ENCODE peak calls at places on chromosomes 2 and 18, in nine cellular contexts. F is T-helper 9 cell; X is stimulated activated CD8-positive, alpha-beta memory T cell treated with anti-CD3 and anti-CD28 coated beads, Interleukin-15, amount 100 ng/mL, for 4 hours; E is body of pancreas; H is activated CD4-positive, alpha-beta T cell treated with anti-CD3 and anti-CD28 coated beads, Interleukin-2, amount 10 ng/mL, durations not matched to agents 24 days and 14 days; U is GM12892; P is NCI-H2171 treated with DMSO at 0.1 percent for 48 hours; W is NCI-H510A treated with DMSO at 0.1 percent for 48 hours; M is NCI-H1436. O is an unnamed sample.
A peak's percentile ranks its signal among the peaks of the same experiment; 100 is the strongest.

GRCh38 chr2:237765875-237766274 is 32.7 kb upstream of the RBM44 start:
- DNase-seq in F (no peak), X (no peak), E (no peak), H (no peak), U (no peak), P (no peak), W (no peak), M (no peak), O (no peak)

GRCh38 chr18:51427012-51427411 is 229.5 kb upstream of the MEX3C start:
- DNase-seq in F (no peak), X (no peak), E (no peak), H (no peak), U (no peak), P (no peak), W (no peak), M (no peak), O (no peak)

GRCh38 chr18:45334188-45334587 is 281.1 kb upstream of the SLC14A2 start:
- DNase-seq in F (no peak), X (no peak), E (no peak), H (no peak), U (no peak), P (no peak), W (no peak), M (no peak), O (no peak)

GRCh38 chr2:208407667-208408066 is 1.1 kb downstream of the PTH2R start:
- DNase-seq in F (no peak), X (no peak), E (peak; percentile 34), H (no peak), U (no peak), P (peak; percentile 68), W (no peak), M (peak; percentile 58), O (no peak)

GRCh38 chr2:230891509-230891908 is 26.8 kb downstream of the ITM2C start:
- DNase-seq in F (no peak), X (no peak), E (no peak), H (no peak), U (no peak), P (peak; percentile 37), W (no peak), M (no peak), O (no peak)

GRCh38 chr2:111659361-111660281 is 224.4 kb downstream of the ANAPC1 start:
- DNase-seq in F (no peak), X (no peak), E (peak; percentile 57), H (peak; percentile 50), U (no peak), P (peak; percentile 29), W (peak; percentile 46), M (no peak), O (no peak)

GRCh38 chr2:209648714-209649113 is 122.9 kb upstream of the UNC80 start:
- DNase-seq in F (no peak), X (no peak), E (no peak), H (no peak), U (no peak), P (no peak), W (no peak), M (no peak), O (no peak)

GRCh38 chr2:174012347-174013309 is 47.5 kb upstream of the SP3 start:
- DNase-seq in F (peak; percentile 17), X (peak; percentile 19), E (peak; percentile 38), H (peak; percentile 70), U (peak; percentile 56), P (no peak), W (no peak), M (no peak), O (peak; percentile 52)

GRCh38 chr2:68726608-68727367 is 7.8 kb upstream of the ARHGAP25 start:
- DNase-seq in F (peak; percentile 56), X (peak; percentile 58), E (no peak), H (peak; percentile 92), U (peak; percentile 50), P (no peak), W (no peak), M (no peak), O (no peak)

GRCh38 chr2:74327627-74328026 is 15.6 kb downstream of the SLC4A5 start:
- DNase-seq in F (no peak), X (no peak), E (no peak), H (no peak), U (no peak), P (no peak), W (no peak), M (no peak), O (no peak)

GRCh38 chr2:17620280-17620679 is 79.8 kb downstream of the VSNL1 start:
- DNase-seq in F (no peak), X (no peak), E (no peak), H (no peak), U (no peak), P (peak; percentile 36), W (no peak), M (no peak), O (no peak)

GRCh38 chr2:84880645-84881521 is at the start of gene TRABD2A:
- DNase-seq in F (peak; percentile 39), X (peak; percentile 34), E (no peak), H (peak; percentile 89), U (no peak), P (no peak), W (no peak), M (no peak), O (peak; percentile 47)

GRCh38 chr18:48913201-48913600 is 37.6 kb downstream of the SMAD7 start:
- DNase-seq in F (peak; percentile 42), X (no peak), E (no peak), H (peak; percentile 76), U (no peak), P (no peak), W (no peak), M (no peak), O (no peak)

GRCh38 chr2:239862613-239863012 is 162.5 kb downstream of the NDUFA10 start:
- DNase-seq in F (no peak), X (no peak), E (no peak), H (peak; percentile 40), U (no peak), P (no peak), W (no peak), M (no peak), O (no peak)

GRCh38 chr2:217902281-217903141 is 100.3 kb downstream of the TNS1 start:
- DNase-seq in F (no peak), X (no peak), E (peak; percentile 81), H (no peak), U (no peak), P (no peak), W (no peak), M (no peak), O (peak; percentile 48)

GRCh38 chr2:96342085-96342484 is 6.5 kb downstream of the NCAPH start:
- DNase-seq in F (peak; percentile 27), X (no peak), E (no peak), H (peak; percentile 77), U (no peak), P (no peak), W (no peak), M (no peak), O (no peak)

GRCh38 chr2:178395295-178395694 is 55.7 kb downstream of the PRKRA start:
- DNase-seq in F (no peak), X (no peak), E (no peak), H (no peak), U (no peak), P (no peak), W (no peak), M (no peak), O (no peak)

O was measured in nephron progenitor cell.